ENCODE peak calls at places on chromosome 14, in six cellular contexts. O is A549, E is ovary, A is breast epithelium, Z is GM12892, D is H54. F is an unnamed sample.

GRCh38 chr14:63893701-63894458 is 41.1 kb downstream of the SYNE2 start:
- DNase-seq in O (no peak), E (peak), A (no peak), Z (no peak), D (peak), F (peak)

GRCh38 chr14:106209745-106210144 is 683.4 kb downstream of the TMEM121 start:
- DNase-seq in O (no peak), E (no peak), A (no peak), Z (no peak), D (no peak), F (no peak)

GRCh38 chr14:64932231-64932630 is 10.3 kb downstream of the GPX2 start:
- DNase-seq in O (no peak), E (no peak), A (no peak), Z (no peak), D (no peak), F (no peak)

GRCh38 chr14:94374749-94375148 is 13.7 kb downstream of the SERPINA1 start:
- DNase-seq in O (no peak), E (no peak), A (no peak), Z (no peak), D (no peak), F (no peak)

GRCh38 chr14:32678088-32678487 is 260.6 kb upstream of the NPAS3 start:
- DNase-seq in O (no peak), E (no peak), A (no peak), Z (no peak), D (no peak), F (no peak)

GRCh38 chr14:92647499-92648279 is 100.7 kb downstream of the LGMN start:
- DNase-seq in O (no peak), E (no peak), A (no peak), Z (no peak), D (peak), F (no peak)

GRCh38 chr14:61381589-61381988 is 60.2 kb downstream of the PRKCH start:
- DNase-seq in O (no peak), E (no peak), A (peak), Z (no peak), D (peak), F (no peak)

GRCh38 chr14:99674064-99674650 is 9.9 kb upstream of the CYP46A1 start:
- DNase-seq in O (no peak), E (no peak), A (no peak), Z (no peak), D (no peak), F (no peak)

GRCh38 chr14:56555921-56556570 is 23.6 kb upstream of the TMEM260 start:
- DNase-seq in O (peak), E (no peak), A (no peak), Z (no peak), D (no peak), F (no peak)

DNA sequence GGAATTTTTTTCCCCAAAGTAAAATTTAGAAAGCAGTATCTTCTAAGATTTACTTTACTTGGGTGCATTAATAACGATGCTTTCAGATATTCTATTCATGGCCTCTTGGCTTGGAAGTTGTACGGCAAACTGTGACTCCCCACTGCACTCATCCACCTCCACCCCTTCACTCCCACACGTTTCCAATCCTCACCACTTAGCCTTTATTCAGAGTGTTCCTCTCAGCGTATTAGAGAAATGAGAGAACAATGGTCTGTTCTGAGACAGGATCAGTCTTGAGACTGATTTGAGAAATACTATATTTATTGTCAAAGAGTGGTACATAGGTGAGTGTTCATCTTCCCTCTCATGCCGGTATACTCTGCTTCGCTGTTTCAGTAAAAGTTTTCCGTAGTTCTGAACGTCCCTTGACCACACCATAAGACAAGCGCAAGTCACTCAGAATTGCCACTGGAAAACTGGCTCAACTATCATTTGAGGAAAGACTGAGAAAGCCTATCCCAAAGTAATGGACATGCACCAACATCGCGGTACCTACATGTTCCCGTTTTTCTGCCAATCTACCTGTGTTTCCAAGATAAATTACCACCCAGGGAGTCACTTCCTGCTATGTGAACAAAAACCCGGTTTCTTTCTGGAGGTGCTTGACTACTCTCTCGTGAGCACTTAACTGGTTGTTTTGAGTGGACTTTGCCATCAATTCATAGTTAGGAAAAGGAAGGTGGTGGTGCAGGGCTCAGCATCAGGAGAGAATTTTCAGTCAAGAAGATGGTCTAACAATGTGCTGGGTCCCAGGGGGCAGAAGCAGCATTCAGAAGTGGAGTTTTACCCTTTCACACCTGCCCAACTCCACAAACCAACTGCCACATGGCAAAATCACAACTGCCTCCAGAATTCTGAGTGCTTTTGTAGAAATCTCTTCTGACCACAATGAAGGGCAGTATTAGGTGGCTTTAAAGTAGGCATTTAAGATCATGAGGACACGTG is 1.5 kb downstream of the EGLN3 start:
- DNase-seq in O (no peak), E (no peak), A (no peak), Z (no peak), D (no peak), F (no peak)
- TF ChIP-seq POLR2A in O (no peak), E (no peak), A (no peak), Z (no peak), D (no peak), F (no peak)

DNA sequence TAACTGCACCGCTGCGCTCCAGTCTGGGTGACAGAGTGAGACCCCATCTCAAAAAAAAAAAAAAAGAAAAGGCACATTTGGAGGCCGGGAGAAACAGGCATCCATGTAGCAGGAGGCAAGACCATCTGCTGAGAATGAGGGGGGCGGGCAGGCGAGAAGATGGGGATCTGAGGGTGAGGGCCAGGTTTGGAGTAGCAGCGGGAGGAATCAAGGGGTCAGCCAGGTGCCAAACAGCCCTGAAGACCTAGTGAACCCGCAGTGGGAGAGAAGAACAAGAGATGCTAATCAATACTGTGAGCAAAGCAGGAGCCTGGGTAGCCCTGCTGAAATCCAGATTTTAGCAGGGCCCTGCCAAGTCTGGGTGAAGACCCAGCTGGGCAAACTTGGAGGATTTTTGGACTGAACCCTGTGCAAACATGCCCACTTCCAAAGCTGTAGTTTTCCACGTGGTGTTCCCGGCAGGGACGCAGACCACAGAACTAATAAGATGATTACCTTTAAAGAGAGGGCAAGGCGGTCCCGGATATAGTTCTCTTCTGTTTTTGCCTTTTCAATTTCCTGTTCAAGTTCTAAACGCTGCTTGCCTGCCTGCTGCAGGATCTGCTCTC is 61.0 kb downstream of the NIN start:
- DNase-seq in O (no peak), E (no peak), A (no peak), Z (no peak), D (no peak), F (no peak)
- TF ChIP-seq POLR2A in O (no peak), E (no peak), A (no peak), Z (no peak), D (no peak), F (no peak)

GRCh38 chr14:103100281-103101121 is 6.0 kb downstream of the EXOC3L4 start:
- DNase-seq in O (no peak), E (no peak), A (no peak), Z (no peak), D (no peak), F (no peak)
- TF ChIP-seq POLR2A in O (no peak), E (no peak), A (no peak), Z (no peak), D (no peak), F (no peak)

GRCh38 chr14:89040438-89041244 is 216.2 kb downstream of the TTC8 start:
- DNase-seq in O (peak), E (peak), A (peak), Z (peak), D (peak), F (peak)
- TF ChIP-seq POLR2A in O (no peak), E (peak), A (no peak), Z (no peak), D (no peak), F (no peak)

F was measured in lower leg skin.